ENCODE peak calls at places on chromosome X, in eight cellular contexts. E, O, W, D, M, N, U and G are unnamed samples.

GRCh38 chrX:24525455-24525854 is 60.4 kb downstream of the PDK3 start:
- DNase-seq in E (no peak), O (no peak), W (no peak), D (no peak), M (no peak), N (no peak), U (no peak), G (no peak)

GRCh38 chrX:7709845-7710244 is 133.1 kb upstream of the VCX start:
- DNase-seq in E (no peak), O (no peak), W (no peak), D (no peak), M (no peak), N (no peak), U (no peak), G (no peak)

GRCh38 chrX:19912-20571 is 261.1 kb upstream of the PLCXD1 start:
- DNase-seq in E (no peak), O (peak; percentile 25), W (no peak), D (peak; percentile 7), M (no peak), N (no peak), U (peak; percentile 37), G (no peak)

GRCh38 chrX:7169627-7170026 is 21.7 kb upstream of the PUDP start:
- DNase-seq in E (no peak), O (no peak), W (no peak), D (no peak), M (no peak), N (no peak), U (no peak), G (no peak)

GRCh38 chrX:11781734-11782370 is 23.8 kb downstream of the MSL3 start:
- DNase-seq in E (no peak), O (peak; percentile 7), W (no peak), D (no peak), M (no peak), N (no peak), U (no peak), G (peak; percentile 82)

GRCh38 chrX:31331045-31331444 is 259.2 kb upstream of the FTHL17 start:
- DNase-seq in E (no peak), O (peak; percentile 6), W (no peak), D (no peak), M (no peak), N (no peak), U (no peak), G (no peak)

GRCh38 chrX:119686087-119686639 is 6.8 kb downstream of the SEPTIN6 start:
- DNase-seq in E (no peak), O (no peak), W (no peak), D (peak; percentile 41), M (no peak), N (no peak), U (no peak), G (no peak)

GRCh38 chrX:105098812-105099211 is 121.7 kb downstream of the TEX13A start:
- DNase-seq in E (no peak), O (no peak), W (no peak), D (no peak), M (no peak), N (no peak), U (no peak), G (peak; percentile 71)

GRCh38 chrX:11611965-11612364 is 53.8 kb downstream of the ARHGAP6 start:
- DNase-seq in E (no peak), O (no peak), W (no peak), D (no peak), M (no peak), N (no peak), U (no peak), G (no peak)

GRCh38 chrX:47458528-47458927 is 24.5 kb downstream of the ZNF41 start:
- DNase-seq in E (no peak), O (no peak), W (no peak), D (no peak), M (no peak), N (no peak), U (no peak), G (no peak)

GRCh38 chrX:75746891-75747639 is 38.0 kb downstream of the MAGEE2 start:
- DNase-seq in E (peak; percentile 51), O (peak; percentile 4), W (peak; percentile 45), D (peak; percentile 33), M (peak; percentile 45), N (peak; percentile 24), U (peak; percentile 48), G (no peak)

GRCh38 chrX:37332987-37333658 is 16.0 kb upstream of the PRRG1 start:
- DNase-seq in E (no peak), O (no peak), W (no peak), D (no peak), M (no peak), N (no peak), U (no peak), G (no peak)

GRCh38 chrX:153305941-153306464 is 15.6 kb downstream of the PNMA6F start:
- DNase-seq in E (no peak), O (no peak), W (no peak), D (no peak), M (no peak), N (no peak), U (no peak), G (no peak)
- H3K27me3 ChIP-seq in E (no peaks in the 10 kb centered on the region), O (no peaks in the 10 kb centered on the region), W (no peaks in the 10 kb centered on the region), D (no peaks in the 10 kb centered on the region), M (no peaks in the 10 kb centered on the region), N (no peaks in the 10 kb centered on the region), U (no peaks in the 10 kb centered on the region), G (no peaks in the 10 kb centered on the region)

GRCh38 chrX:154546354-154547244 is at the start of gene G6PD:
- DNase-seq in E (peak; percentile 79), O (peak; percentile 87), W (peak; percentile 86), D (peak; percentile 83), M (peak; percentile 80), N (no peak), U (peak; percentile 70), G (no peak)
- TF ChIP-seq CTCF in E (no peak), O (no peak), W (no peak), D (no peak), M (no peak), N (no peak), U (peak; percentile 10), G (no peak)

GRCh38 chrX:20116575-20117240 is at the start of gene MAP7D2:
- DNase-seq in E (no peak), O (no peak), W (peak; percentile 60), D (no peak), M (no peak), N (no peak), U (no peak), G (no peak)
- H3K4me3 ChIP-seq in E (peak within 1 kb of the TSS; percentile 37), O (no peak within 1 kb of the TSS), W (peak within 1 kb of the TSS; percentile 66), D (peak within 1 kb of the TSS; percentile 27), M (peak within 1 kb of the TSS; percentile 23), N (peak within 1 kb of the TSS; percentile 19), U (peak within 1 kb of the TSS; percentile 34), G (peak within 1 kb of the TSS; percentile 8)

DNA sequence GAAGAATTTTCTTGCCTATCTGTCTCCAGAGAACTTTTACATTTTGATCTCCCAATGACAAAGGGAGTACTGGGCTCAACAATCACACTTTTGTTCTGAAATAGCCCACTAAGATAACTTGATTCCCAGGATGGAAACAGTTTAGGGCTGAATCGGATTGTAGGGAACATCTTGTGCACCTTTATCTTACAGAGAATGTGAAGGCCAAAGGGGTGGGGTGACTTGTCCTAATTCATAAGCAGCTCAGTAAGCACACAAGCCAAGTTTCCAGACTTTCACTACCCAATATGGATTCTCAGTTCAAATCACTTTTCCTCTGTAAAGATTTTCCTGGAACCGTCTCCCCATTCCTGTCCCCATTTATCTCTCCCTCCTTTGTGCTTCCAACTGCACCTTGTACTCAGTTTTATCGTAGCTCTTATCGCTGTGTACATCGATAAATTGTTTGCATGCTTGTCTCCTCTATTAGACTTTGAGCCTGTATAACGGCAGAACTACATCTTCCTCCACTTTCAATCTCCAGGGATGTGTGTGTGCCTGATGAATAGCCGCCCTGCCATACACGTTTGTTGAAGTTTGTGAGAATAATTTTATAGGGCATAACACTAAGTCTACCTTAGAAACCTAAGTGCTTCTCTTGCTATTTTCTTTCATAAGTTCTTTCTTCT is 77.4 kb downstream of the MBNL3 start:
- DNase-seq in E (no peak), O (no peak), W (peak; percentile 27), D (no peak), M (no peak), N (no peak), U (no peak), G (no peak)
- H3K27me3 ChIP-seq in E (no peaks in the 10 kb centered on the region), O (no peaks in the 10 kb centered on the region), W (no peaks in the 10 kb centered on the region), D (no peaks in the 10 kb centered on the region), M (no peaks in the 10 kb centered on the region), N (no peaks in the 10 kb centered on the region), U (no peaks in the 10 kb centered on the region), G (no peaks in the 10 kb centered on the region)

GRCh38 chrX:54288989-54289388 is 68.9 kb downstream of the WNK3 start:
- DNase-seq in E (no peak), O (no peak), W (no peak), D (no peak), M (no peak), N (no peak), U (no peak), G (no peak)
- TF ChIP-seq CTCF in E (no peak), O (no peak), W (no peak), D (no peak), M (no peak), N (no peak), U (no peak), G (no peak)

DNA sequence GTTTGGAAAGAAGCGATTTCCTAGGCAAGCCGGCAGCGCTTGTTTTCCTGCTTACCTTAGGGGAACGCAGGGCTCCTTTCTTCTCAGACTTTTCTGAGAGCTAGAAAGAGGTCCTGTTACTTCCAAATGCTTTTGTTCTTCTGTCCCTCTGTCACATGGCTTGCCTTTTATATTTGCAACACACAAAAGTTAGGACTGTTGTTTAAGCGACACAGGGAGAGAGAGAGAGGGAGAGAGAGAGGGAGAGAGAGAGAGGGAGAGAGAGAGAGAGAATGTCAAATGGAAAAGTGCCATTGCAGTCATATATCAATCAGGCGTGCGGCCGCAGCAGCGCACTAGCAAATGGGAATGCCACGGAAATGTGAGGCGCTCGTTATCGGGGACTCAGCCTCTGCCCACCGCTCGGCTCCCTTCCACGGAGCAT is at the start of gene NDP:
- DNase-seq in E (no peak), O (no peak), W (peak; percentile 3), D (no peak), M (no peak), N (no peak), U (no peak), G (no peak)
- H3K4me3 ChIP-seq in E (peak within 1 kb of the TSS; percentile 35), O (no peak within 1 kb of the TSS), W (peak within 1 kb of the TSS; percentile 25), D (peak within 1 kb of the TSS; percentile 4), M (peak within 1 kb of the TSS; percentile 19), N (peak within 1 kb of the TSS; percentile 38), U (peak within 1 kb of the TSS; percentile 41), G (peak within 1 kb of the TSS; percentile 14)

DNA sequence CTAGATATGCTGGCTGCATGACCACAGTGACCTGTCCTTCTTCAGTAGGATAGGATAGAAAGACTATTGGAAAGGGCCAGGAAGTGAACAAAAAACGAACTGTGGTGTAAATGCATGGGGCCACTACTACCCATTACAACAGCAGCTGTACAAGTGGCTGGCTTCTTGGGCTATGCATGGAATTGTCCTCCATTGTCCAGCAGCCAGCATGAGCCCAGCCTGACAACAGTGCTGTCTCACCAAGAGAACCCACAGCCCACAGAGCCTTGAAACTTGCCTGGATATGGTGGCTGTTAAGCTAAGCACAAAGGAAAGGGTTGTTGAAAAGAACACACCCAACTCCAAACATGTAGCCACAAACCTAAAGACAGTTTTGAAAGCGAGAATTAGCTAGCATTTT is 330.2 kb upstream of the F9 start:
- DNase-seq in E (no peak), O (no peak), W (no peak), D (no peak), M (no peak), N (no peak), U (no peak), G (no peak)
- H3K27me3 ChIP-seq in E (peaks cover 22% of the 10 kb centered on the region), O (no peaks in the 10 kb centered on the region), W (no peaks in the 10 kb centered on the region), D (peaks cover 29% of the 10 kb centered on the region), M (peaks cover 11% of the 10 kb centered on the region), N (no peaks in the 10 kb centered on the region), U (no peaks in the 10 kb centered on the region), G (peaks cover 9% of the 10 kb centered on the region)